ENCODE peak calls at places on chromosomes 11 and 22, in ten cellular contexts. V, P, T, N, S, E, I, W, K and M are unnamed samples.

GRCh38 chr22:25827415-25827814 is 85.4 kb downstream of the MYO18B start:
- DNase-seq in E (no peak), P (no peak), W (no peak), T (peak), S (no peak), N (no peak), V (no peak), K (no peak), I (no peak), M (no peak)

GRCh38 chr11:69978841-69979614 is 99.1 kb upstream of the ANO1 start:
- DNase-seq in P (no peak), K (no peak), V (no peak), N (no peak), I (no peak), S (no peak), W (no peak), E (no peak), T (no peak), M (no peak)

GRCh38 chr11:12177739-12178338 is 67.4 kb downstream of the MICAL2 start:
- DNase-seq in S (no peak), K (no peak), I (no peak), W (no peak), V (no peak), E (peak), T (no peak), P (no peak), N (no peak), M (no peak)

GRCh38 chr11:61545341-61545740 is 35.5 kb downstream of the SYT7 start:
- DNase-seq in K (no peak), S (no peak), W (no peak), N (no peak), P (no peak), I (peak), E (no peak), T (no peak), V (no peak), M (peak)

GRCh38 chr11:80365315-80365714 is 924.5 kb upstream of the TENM4 start:
- DNase-seq in W (no peak), E (no peak), S (no peak), K (no peak), V (no peak), T (no peak), I (peak), P (no peak), N (no peak), M (no peak)

GRCh38 chr11:116199182-116199581 is 573.6 kb downstream of the BUD13 start:
- DNase-seq in N (no peak), P (no peak), V (no peak), K (no peak), I (no peak), W (no peak), T (peak), S (no peak), E (no peak), M (no peak)

GRCh38 chr11:132125855-132126841 is 755.7 kb downstream of the NTM start:
- DNase-seq in T (peak), N (no peak), K (no peak), V (no peak), S (no peak), P (no peak), I (peak), E (peak), W (peak), M (peak)

GRCh38 chr22:38860291-38861169 is 11.5 kb downstream of the CBX6 start:
- DNase-seq in E (no peak), T (peak), K (no peak), P (no peak), N (no peak), I (no peak), V (no peak), S (no peak), W (no peak), M (peak)

GRCh38 chr11:8033791-8034585 is 46.9 kb downstream of the EIF3F start:
- DNase-seq in N (no peak), I (no peak), E (no peak), T (no peak), W (no peak), P (no peak), V (no peak), S (no peak), K (no peak), M (no peak)

GRCh38 chr22:31179345-31179744 is 19.4 kb downstream of the RNF185 start:
- DNase-seq in E (no peak), I (no peak), V (no peak), S (no peak), T (peak), P (no peak), K (no peak), W (peak), N (no peak), M (peak)

GRCh38 chr11:60874421-60875365 is 7.4 kb downstream of the ZP1 start:
- DNase-seq in I (no peak), P (no peak), N (no peak), S (no peak), K (no peak), E (no peak), T (no peak), W (no peak), V (no peak), M (no peak)

GRCh38 chr11:69535928-69536327 is 54.5 kb downstream of the LINC01488 start:
- DNase-seq in E (no peak), V (no peak), T (no peak), P (no peak), W (no peak), I (no peak), K (no peak), S (no peak), N (no peak), M (no peak)

GRCh38 chr11:85772700-85773099 is 38.2 kb downstream of the SYTL2 start:
- DNase-seq in E (peak), K (no peak), I (peak), S (no peak), T (no peak), N (no peak), W (peak), P (no peak), V (no peak), M (no peak)